ENCODE peak calls at places on chromosomes 16 and 17, in six cellular contexts. J, N, E, H, G and Y are unnamed samples.

GRCh38 chr17:8420041-8420934 is 15.4 kb upstream of the NDEL1 start:
- DNase-seq in N (no peak), G (no peak), H (no peak), E (no peak), J (no peak), Y (no peak)

GRCh38 chr17:79706931-79707382 is 23.8 kb upstream of the ENPP7 start:
- DNase-seq in J (no peak), E (no peak), G (no peak), H (peak; percentile 76), N (no peak), Y (no peak)

GRCh38 chr17:35947156-35947585 is 3.7 kb upstream of the LYZL6 start:
- DNase-seq in G (no peak), E (peak; percentile 28), J (peak; percentile 57), N (peak; percentile 21), H (peak; percentile 15), Y (peak; percentile 41)

GRCh38 chr17:79979841-79980215 is 55.8 kb downstream of the TBC1D16 start:
- DNase-seq in N (no peak), E (no peak), G (no peak), H (no peak), J (no peak), Y (no peak)

GRCh38 chr16:49828545-49829267 is 27.2 kb downstream of the ZNF423 start:
- DNase-seq in N (no peak), J (no peak), H (no peak), G (no peak), E (no peak), Y (no peak)

GRCh38 chr16:53529529-53529928 is 26.5 kb upstream of the AKTIP start:
- DNase-seq in G (no peak), J (no peak), N (no peak), E (peak; percentile 88), H (no peak), Y (no peak)

GRCh38 chr17:11140028-11140427 is 101.0 kb upstream of the SHISA6 start:
- DNase-seq in G (no peak), H (peak; percentile 20), E (no peak), N (no peak), J (no peak), Y (no peak)

GRCh38 chr16:27317738-27318398 is 4.1 kb downstream of the IL4R start:
- DNase-seq in J (no peak), E (no peak), G (no peak), N (no peak), H (no peak), Y (no peak)

GRCh38 chr17:2867441-2868424 is 71.5 kb downstream of the RAP1GAP2 start:
- DNase-seq in G (no peak), E (no peak), N (peak; percentile 68), J (no peak), H (peak; percentile 26), Y (no peak)

GRCh38 chr16:86356804-86357203 is 153.5 kb upstream of the FOXF1 start:
- DNase-seq in G (no peak), J (no peak), H (no peak), N (no peak), E (no peak), Y (no peak)

GRCh38 chr17:34182036-34182803 is 72.9 kb upstream of the CCL2 start:
- DNase-seq in J (no peak), N (no peak), E (no peak), H (no peak), G (no peak), Y (no peak)

GRCh38 chr16:88264641-88265285 is 118.0 kb upstream of the ZNF469 start:
- DNase-seq in E (no peak), J (no peak), N (peak; percentile 88), H (no peak), G (peak; percentile 69), Y (peak; percentile 18)

GRCh38 chr16:11128211-11129123 is 127.5 kb downstream of the SOCS1 start:
- DNase-seq in N (peak; percentile 41), J (no peak), E (no peak), G (no peak), H (no peak), Y (no peak)

GRCh38 chr17:72321886-72322285 is 201.1 kb downstream of the SOX9 start:
- DNase-seq in H (no peak), E (no peak), G (no peak), N (no peak), J (no peak), Y (no peak)

GRCh38 chr16:2288701-2289100 is 20.8 kb upstream of the RNPS1 start:
- DNase-seq in G (no peak), J (no peak), E (no peak), N (no peak), H (no peak), Y (no peak)

GRCh38 chr17:7313028-7313889 is 1.9 kb downstream of the GPS2 start:
- DNase-seq in N (no peak), G (no peak), E (no peak), J (no peak), H (no peak), Y (no peak)

GRCh38 chr17:50495918-50496317 is 12.3 kb upstream of the MYCBPAP start:
- DNase-seq in N (no peak), H (no peak), J (no peak), G (no peak), E (no peak), Y (no peak)

GRCh38 chr16:86019446-86020047 is 120.6 kb downstream of the IRF8 start:
- DNase-seq in J (no peak), G (no peak), N (no peak), E (no peak), H (no peak), Y (no peak)

GRCh38 chr17:28925912-28926365 is 23.1 kb upstream of the DHRS13 start:
- DNase-seq in N (peak; percentile 82), H (no peak), J (no peak), G (peak; percentile 77), E (no peak), Y (no peak)

GRCh38 chr17:49365667-49366066 is 3.6 kb upstream of the ZNF652 start:
- DNase-seq in J (no peak), H (no peak), G (no peak), N (peak; percentile 30), E (peak; percentile 91), Y (no peak)

GRCh38 chr17:18158022-18158600 is 25.5 kb upstream of the ALKBH5 start:
- DNase-seq in N (peak; percentile 44), E (no peak), G (peak; percentile 58), J (peak; percentile 31), H (peak; percentile 36), Y (peak; percentile 63)

GRCh38 chr17:17326275-17326875 is 23.2 kb downstream of the NT5M start:
- DNase-seq in N (no peak), E (no peak), J (no peak), H (no peak), G (no peak), Y (no peak)

GRCh38 chr16:56451753-56452689 is 667 bp downstream of the OGFOD1 start:
- DNase-seq in H (no peak), G (no peak), J (no peak), E (peak; percentile 37), N (peak; percentile 50), Y (no peak)

GRCh38 chr16:73323880-73324279 is 276.0 kb upstream of the ZFHX3 start:
- DNase-seq in G (no peak), N (no peak), E (no peak), H (no peak), J (no peak), Y (no peak)

GRCh38 chr17:48604770-48605329 is at the start of gene HOXB6:
- DNase-seq in J (no peak), N (no peak), E (no peak), G (no peak), H (no peak), Y (no peak)

GRCh38 chr16:649646-650045 is 481 bp downstream of the WDR90 start:
- DNase-seq in N (no peak), J (no peak), G (no peak), E (no peak), H (no peak), Y (no peak)

GRCh38 chr17:39563476-39563875 is 44.2 kb downstream of the NEUROD2 start:
- DNase-seq in J (no peak), N (no peak), H (peak; percentile 38), E (peak; percentile 71), G (no peak), Y (peak; percentile 27)